ENCODE peak calls at places on chromosomes 5 and 9, in ten cellular contexts. One of them, this sample, is unnamed.

GRCh38 chr5:143262393-143263174 is 140.9 kb downstream of the NR3C1 start:
- DNase-seq in mammary epithelial cell: peak
- DNase-seq in astrocyte: peak
- DNase-seq in A549: peak
- DNase-seq in heart right ventricle: no peak
- DNase-seq in AG10803: peak
- DNase-seq in cardiac fibroblast: peak
- DNase-seq in epithelial cell of esophagus: peak
- DNase-seq in Calu3: no peak
- DNase-seq in fibroblast of the aortic adventitia: peak
- DNase-seq in this sample: no peak

GRCh38 chr5:68264024-68264956 is 48.7 kb downstream of the PIK3R1 start:
- DNase-seq in Calu3: no peak
- DNase-seq in AG10803: peak
- DNase-seq in fibroblast of the aortic adventitia: peak
- DNase-seq in mammary epithelial cell: no peak
- DNase-seq in heart right ventricle: no peak
- DNase-seq in cardiac fibroblast: peak
- DNase-seq in astrocyte: peak
- DNase-seq in epithelial cell of esophagus: no peak
- DNase-seq in A549: no peak
- DNase-seq in this sample: no peak

GRCh38 chr9:127955294-127956015 is 17.8 kb upstream of the DPM2 start:
- DNase-seq in Calu3: peak
- DNase-seq in cardiac fibroblast: peak
- DNase-seq in mammary epithelial cell: peak
- DNase-seq in astrocyte: peak
- DNase-seq in epithelial cell of esophagus: peak
- DNase-seq in A549: peak
- DNase-seq in heart right ventricle: peak
- DNase-seq in fibroblast of the aortic adventitia: no peak
- DNase-seq in AG10803: no peak
- DNase-seq in this sample: no peak

GRCh38 chr5:72283358-72283757 is 36.7 kb downstream of the MRPS27 start:
- DNase-seq in fibroblast of the aortic adventitia: peak
- DNase-seq in mammary epithelial cell: no peak
- DNase-seq in A549: no peak
- DNase-seq in AG10803: no peak
- DNase-seq in cardiac fibroblast: no peak
- DNase-seq in heart right ventricle: no peak
- DNase-seq in Calu3: no peak
- DNase-seq in epithelial cell of esophagus: no peak
- DNase-seq in astrocyte: no peak
- DNase-seq in this sample: no peak

GRCh38 chr9:86734762-86735161 is 212.5 kb downstream of the GAS1 start:
- DNase-seq in heart right ventricle: no peak
- DNase-seq in A549: no peak
- DNase-seq in astrocyte: peak
- DNase-seq in AG10803: peak
- DNase-seq in cardiac fibroblast: peak
- DNase-seq in fibroblast of the aortic adventitia: peak
- DNase-seq in Calu3: no peak
- DNase-seq in mammary epithelial cell: peak
- DNase-seq in epithelial cell of esophagus: no peak
- DNase-seq in this sample: no peak

GRCh38 chr9:114214181-114214580 is 58.8 kb downstream of the COL27A1 start:
- DNase-seq in heart right ventricle: no peak
- DNase-seq in mammary epithelial cell: no peak
- DNase-seq in fibroblast of the aortic adventitia: peak
- DNase-seq in A549: no peak
- DNase-seq in AG10803: peak
- DNase-seq in epithelial cell of esophagus: peak
- DNase-seq in astrocyte: peak
- DNase-seq in Calu3: no peak
- DNase-seq in cardiac fibroblast: peak
- DNase-seq in this sample: no peak

GRCh38 chr9:5626727-5627634 is 1.9 kb upstream of the RIC1 start:
- DNase-seq in cardiac fibroblast: peak
- DNase-seq in fibroblast of the aortic adventitia: peak
- DNase-seq in A549: peak
- DNase-seq in mammary epithelial cell: peak
- DNase-seq in astrocyte: peak
- DNase-seq in AG10803: peak
- DNase-seq in heart right ventricle: peak
- DNase-seq in epithelial cell of esophagus: peak
- DNase-seq in Calu3: peak
- DNase-seq in this sample: no peak

GRCh38 chr9:136855461-136856077 is 3.4 kb downstream of the MAMDC4 start:
- DNase-seq in Calu3: no peak
- DNase-seq in mammary epithelial cell: no peak
- DNase-seq in AG10803: no peak
- DNase-seq in cardiac fibroblast: no peak
- DNase-seq in heart right ventricle: peak
- DNase-seq in fibroblast of the aortic adventitia: no peak
- DNase-seq in A549: no peak
- DNase-seq in epithelial cell of esophagus: no peak
- DNase-seq in astrocyte: no peak
- DNase-seq in this sample: peak

GRCh38 chr5:93604119-93604963 is 21.3 kb downstream of the NR2F1 start:
- DNase-seq in epithelial cell of esophagus: peak
- DNase-seq in cardiac fibroblast: peak
- DNase-seq in astrocyte: peak
- DNase-seq in fibroblast of the aortic adventitia: no peak
- DNase-seq in heart right ventricle: no peak
- DNase-seq in AG10803: peak
- DNase-seq in Calu3: no peak
- DNase-seq in A549: no peak
- DNase-seq in mammary epithelial cell: no peak
- DNase-seq in this sample: peak

GRCh38 chr9:38067611-38067891 is 1.5 kb downstream of the SHB start:
- DNase-seq in AG10803: no peak
- DNase-seq in cardiac fibroblast: peak
- DNase-seq in fibroblast of the aortic adventitia: no peak
- DNase-seq in heart right ventricle: peak
- DNase-seq in astrocyte: no peak
- DNase-seq in Calu3: no peak
- DNase-seq in epithelial cell of esophagus: no peak
- DNase-seq in A549: no peak
- DNase-seq in mammary epithelial cell: no peak
- DNase-seq in this sample: peak

GRCh38 chr9:38066907-38067610 is 2.0 kb downstream of the SHB start:
- DNase-seq in epithelial cell of esophagus: peak
- DNase-seq in cardiac fibroblast: peak
- DNase-seq in Calu3: no peak
- DNase-seq in astrocyte: no peak
- DNase-seq in mammary epithelial cell: peak
- DNase-seq in fibroblast of the aortic adventitia: peak
- DNase-seq in heart right ventricle: peak
- DNase-seq in A549: no peak
- DNase-seq in AG10803: peak
- DNase-seq in this sample: peak

GRCh38 chr9:38065369-38066075 is 3.5 kb downstream of the SHB start:
- DNase-seq in Calu3: no peak
- DNase-seq in astrocyte: no peak
- DNase-seq in mammary epithelial cell: no peak
- DNase-seq in AG10803: no peak
- DNase-seq in heart right ventricle: no peak
- DNase-seq in fibroblast of the aortic adventitia: no peak
- DNase-seq in A549: no peak
- DNase-seq in epithelial cell of esophagus: no peak
- DNase-seq in cardiac fibroblast: no peak
- DNase-seq in this sample: no peak

GRCh38 chr9:38064842-38065368 is 4.1 kb downstream of the SHB start:
- DNase-seq in cardiac fibroblast: no peak
- DNase-seq in astrocyte: no peak
- DNase-seq in mammary epithelial cell: no peak
- DNase-seq in fibroblast of the aortic adventitia: no peak
- DNase-seq in epithelial cell of esophagus: no peak
- DNase-seq in Calu3: no peak
- DNase-seq in A549: no peak
- DNase-seq in AG10803: no peak
- DNase-seq in heart right ventricle: no peak
- DNase-seq in this sample: no peak

GRCh38 chr9:38066167-38066906 is 2.7 kb downstream of the SHB start:
- DNase-seq in epithelial cell of esophagus: peak
- DNase-seq in cardiac fibroblast: peak
- DNase-seq in mammary epithelial cell: peak
- DNase-seq in AG10803: no peak
- DNase-seq in Calu3: no peak
- DNase-seq in heart right ventricle: no peak
- DNase-seq in astrocyte: no peak
- DNase-seq in fibroblast of the aortic adventitia: no peak
- DNase-seq in A549: no peak
- DNase-seq in this sample: no peak
- TF ChIP-seq CTCF in epithelial cell of esophagus: peak
- TF ChIP-seq CTCF in cardiac fibroblast: peak
- TF ChIP-seq CTCF in mammary epithelial cell: peak
- TF ChIP-seq CTCF in AG10803: peak
- TF ChIP-seq CTCF in Calu3: no peak
- TF ChIP-seq CTCF in heart right ventricle: no peak
- TF ChIP-seq CTCF in astrocyte: no peak
- TF ChIP-seq CTCF in fibroblast of the aortic adventitia: peak
- TF ChIP-seq CTCF in A549: no peak
- TF ChIP-seq CTCF in this sample: no peak

GRCh38 chr9:92747459-92748232 is 17.0 kb downstream of the BICD2 start:
- DNase-seq in mammary epithelial cell: peak
- DNase-seq in epithelial cell of esophagus: peak
- DNase-seq in AG10803: no peak
- DNase-seq in A549: no peak
- DNase-seq in heart right ventricle: no peak
- DNase-seq in Calu3: no peak
- DNase-seq in astrocyte: peak
- DNase-seq in cardiac fibroblast: peak
- DNase-seq in fibroblast of the aortic adventitia: no peak
- DNase-seq in this sample: no peak

GRCh38 chr9:92746567-92747458 is 17.8 kb downstream of the BICD2 start:
- DNase-seq in astrocyte: peak
- DNase-seq in Calu3: peak
- DNase-seq in fibroblast of the aortic adventitia: peak
- DNase-seq in heart right ventricle: no peak
- DNase-seq in mammary epithelial cell: no peak
- DNase-seq in epithelial cell of esophagus: no peak
- DNase-seq in cardiac fibroblast: peak
- DNase-seq in A549: no peak
- DNase-seq in AG10803: no peak
- DNase-seq in this sample: no peak

GRCh38 chr9:92748233-92748497 is 16.5 kb downstream of the BICD2 start:
- DNase-seq in heart right ventricle: no peak
- DNase-seq in Calu3: no peak
- DNase-seq in epithelial cell of esophagus: no peak
- DNase-seq in mammary epithelial cell: no peak
- DNase-seq in AG10803: no peak
- DNase-seq in astrocyte: no peak
- DNase-seq in A549: no peak
- DNase-seq in cardiac fibroblast: no peak
- DNase-seq in fibroblast of the aortic adventitia: no peak
- DNase-seq in this sample: no peak

GRCh38 chr9:92745881-92746280 is 18.8 kb downstream of the BICD2 start:
- DNase-seq in A549: no peak
- DNase-seq in Calu3: no peak
- DNase-seq in AG10803: no peak
- DNase-seq in fibroblast of the aortic adventitia: no peak
- DNase-seq in heart right ventricle: no peak
- DNase-seq in astrocyte: no peak
- DNase-seq in cardiac fibroblast: no peak
- DNase-seq in mammary epithelial cell: no peak
- DNase-seq in epithelial cell of esophagus: no peak
- DNase-seq in this sample: no peak

DNA sequence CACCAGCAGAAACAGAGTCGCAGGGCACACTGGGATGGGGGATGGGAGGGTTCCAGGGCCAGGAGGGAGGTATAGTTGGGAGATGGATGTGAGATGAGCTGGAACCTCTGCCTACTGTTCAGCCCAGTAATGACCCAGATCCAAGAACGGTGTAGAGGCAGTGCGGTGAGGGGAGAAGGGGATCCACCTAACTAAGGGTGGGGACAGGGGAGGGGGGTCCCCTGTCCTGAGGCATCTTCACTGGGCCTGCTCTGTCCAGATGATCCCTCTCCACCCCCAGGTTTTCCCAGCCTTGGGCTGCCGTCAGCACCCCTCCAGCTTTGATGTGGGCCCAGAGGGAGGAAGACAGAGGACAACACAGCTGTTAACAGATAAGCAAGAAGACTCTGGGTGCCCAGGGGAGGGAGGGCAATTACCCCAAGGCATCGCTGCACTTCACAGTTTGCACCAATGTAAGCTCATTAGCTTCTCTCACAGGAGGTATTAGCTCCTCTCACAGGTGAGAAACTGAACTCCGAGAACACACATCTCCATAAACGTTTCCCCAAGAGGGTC is 19.3 kb downstream of the BICD2 start:
- DNase-seq in cardiac fibroblast: no peak
- DNase-seq in mammary epithelial cell: no peak
- DNase-seq in Calu3: no peak
- DNase-seq in astrocyte: no peak
- DNase-seq in heart right ventricle: no peak
- DNase-seq in fibroblast of the aortic adventitia: no peak
- DNase-seq in A549: no peak
- DNase-seq in epithelial cell of esophagus: no peak
- DNase-seq in AG10803: no peak
- DNase-seq in this sample: no peak
- TF ChIP-seq CTCF in cardiac fibroblast: no peak
- TF ChIP-seq CTCF in mammary epithelial cell: no peak
- TF ChIP-seq CTCF in Calu3: no peak
- TF ChIP-seq CTCF in astrocyte: no peak
- TF ChIP-seq CTCF in heart right ventricle: no peak
- TF ChIP-seq CTCF in fibroblast of the aortic adventitia: no peak
- TF ChIP-seq CTCF in A549: no peak
- TF ChIP-seq CTCF in epithelial cell of esophagus: no peak
- TF ChIP-seq CTCF in AG10803: no peak
- TF ChIP-seq CTCF in this sample: no peak

GRCh38 chr9:96654450-96655197 is 493 bp downstream of the PRXL2C start:
- DNase-seq in A549: peak
- DNase-seq in Calu3: peak
- DNase-seq in epithelial cell of esophagus: peak
- DNase-seq in cardiac fibroblast: peak
- DNase-seq in heart right ventricle: peak
- DNase-seq in fibroblast of the aortic adventitia: peak
- DNase-seq in mammary epithelial cell: peak
- DNase-seq in astrocyte: peak
- DNase-seq in AG10803: peak
- DNase-seq in this sample: peak
- TF ChIP-seq CTCF in A549: peak
- TF ChIP-seq CTCF in Calu3: no peak
- TF ChIP-seq CTCF in epithelial cell of esophagus: no peak
- TF ChIP-seq CTCF in cardiac fibroblast: no peak
- TF ChIP-seq CTCF in heart right ventricle: peak
- TF ChIP-seq CTCF in fibroblast of the aortic adventitia: peak
- TF ChIP-seq CTCF in mammary epithelial cell: peak
- TF ChIP-seq CTCF in astrocyte: no peak
- TF ChIP-seq CTCF in AG10803: no peak
- TF ChIP-seq CTCF in this sample: no peak

DNA sequence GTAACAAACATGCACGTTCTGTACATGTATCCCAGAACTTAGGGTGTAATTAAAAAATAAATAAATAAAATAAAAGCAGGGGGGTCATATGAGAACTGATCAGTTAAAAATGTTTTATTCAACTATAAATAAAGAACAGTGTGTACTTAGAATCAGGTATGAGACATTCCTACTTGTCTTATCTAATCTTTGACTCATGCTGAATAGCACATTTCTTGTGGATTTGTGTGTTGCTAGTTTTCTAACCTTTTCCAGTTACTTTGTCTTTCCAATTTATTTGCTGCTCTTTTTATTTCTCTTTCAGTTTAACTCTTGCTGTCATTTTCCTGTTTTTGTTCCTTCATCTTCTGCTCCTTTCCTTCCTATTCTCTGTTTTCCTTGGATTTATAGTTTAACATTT is 1917.1 kb upstream of the CDH6 start:
- DNase-seq in cardiac fibroblast: no peak
- DNase-seq in fibroblast of the aortic adventitia: no peak
- DNase-seq in AG10803: no peak
- DNase-seq in epithelial cell of esophagus: no peak
- DNase-seq in A549: no peak
- DNase-seq in Calu3: no peak
- DNase-seq in mammary epithelial cell: no peak
- DNase-seq in astrocyte: no peak
- DNase-seq in heart right ventricle: no peak
- DNase-seq in this sample: no peak
- TF ChIP-seq CTCF in cardiac fibroblast: no peak
- TF ChIP-seq CTCF in fibroblast of the aortic adventitia: no peak
- TF ChIP-seq CTCF in AG10803: no peak
- TF ChIP-seq CTCF in epithelial cell of esophagus: no peak
- TF ChIP-seq CTCF in A549: no peak
- TF ChIP-seq CTCF in Calu3: no peak
- TF ChIP-seq CTCF in mammary epithelial cell: no peak
- TF ChIP-seq CTCF in astrocyte: no peak
- TF ChIP-seq CTCF in heart right ventricle: no peak
- TF ChIP-seq CTCF in this sample: no peak

This sample was measured in glutamatergic neuron.